ENCODE peak calls at places on chromosomes 5 and 9, in eight cellular contexts. Y is omental fat pad; K is occipital lobe; R is activated CD8-positive, alpha-beta memory T cell treated with anti-CD3 and anti-CD28 coated beads, Interleukin-2, amount 50 U/mL, for 4 hours; L is Ammon's horn; O is AG04450; P is fibroblast of lung; D is GM12891. G is an unnamed sample.

GRCh38 chr5:179536676-179537075 is 13.7 kb upstream of the RUFY1 start:
- DNase-seq in Y (no peak), K (no peak), R (no peak), L (no peak), O (no peak), P (no peak), D (no peak), G (no peak)

GRCh38 chr9:120439147-120439546 is 140.8 kb downstream of the CDK5RAP2 start:
- DNase-seq in Y (no peak), K (no peak), R (no peak), L (no peak), O (no peak), P (peak; percentile 37), D (no peak), G (no peak)

GRCh38 chr9:127360829-127361228 is 36.1 kb upstream of the SLC2A8 start:
- DNase-seq in Y (no peak), K (no peak), R (no peak), L (no peak), O (no peak), P (peak; percentile 63), D (no peak), G (no peak)

GRCh38 chr9:95188459-95188858 is 129.1 kb downstream of the FANCC start:
- DNase-seq in Y (no peak), K (no peak), R (no peak), L (no peak), O (no peak), P (no peak), D (no peak), G (no peak)

GRCh38 chr9:97714435-97714834 is 17.3 kb upstream of the XPA start:
- DNase-seq in Y (no peak), K (no peak), R (no peak), L (no peak), O (no peak), P (peak; percentile 58), D (no peak), G (no peak)

GRCh38 chr9:136685792-136686533 is 1.3 kb downstream of the AGPAT2 start:
- DNase-seq in Y (no peak), K (no peak), R (no peak), L (no peak), O (no peak), P (no peak), D (no peak), G (no peak)

GRCh38 chr5:53262348-53262970 is 152.9 kb upstream of the MOCS2 start:
- DNase-seq in Y (no peak), K (no peak), R (no peak), L (no peak), O (no peak), P (peak; percentile 73), D (no peak), G (no peak)

GRCh38 chr9:128550770-128551651 is 1.4 kb upstream of the SPTAN1 start:
- DNase-seq in Y (no peak), K (peak; percentile 26), R (no peak), L (peak; percentile 78), O (no peak), P (no peak), D (no peak), G (no peak)

GRCh38 chr5:143841446-143841845 is 29.5 kb downstream of the HMHB1 start:
- DNase-seq in Y (no peak), K (no peak), R (no peak), L (no peak), O (no peak), P (no peak), D (no peak), G (no peak)

GRCh38 chr9:108950168-108950567 is 16.0 kb downstream of the ABITRAM start:
- DNase-seq in Y (no peak), K (no peak), R (no peak), L (no peak), O (no peak), P (no peak), D (no peak), G (no peak)

GRCh38 chr9:90368241-90368640 is 274.4 kb downstream of the DIRAS2 start:
- DNase-seq in Y (no peak), K (no peak), R (no peak), L (no peak), O (no peak), P (no peak), D (no peak), G (no peak)

GRCh38 chr5:180116077-180116375 is 44.5 kb upstream of the RNF130 start:
- DNase-seq in Y (no peak), K (no peak), R (no peak), L (no peak), O (no peak), P (no peak), D (no peak), G (no peak)

GRCh38 chr5:150278916-150279315 is 10.7 kb downstream of the CAMK2A start:
- DNase-seq in Y (no peak), K (no peak), R (no peak), L (no peak), O (peak; percentile 74), P (peak; percentile 58), D (no peak), G (no peak)

GRCh38 chr9:31588010-31588409 is 796.4 kb upstream of the ACO1 start:
- DNase-seq in Y (no peak), K (no peak), R (no peak), L (peak; percentile 3), O (no peak), P (no peak), D (no peak), G (no peak)

GRCh38 chr5:172546196-172546595 is 91.9 kb upstream of the SH3PXD2B start:
- DNase-seq in Y (no peak), K (no peak), R (no peak), L (no peak), O (no peak), P (no peak), D (no peak), G (no peak)

GRCh38 chr9:115694014-115694413 is 459.6 kb upstream of the PAPPA start:
- DNase-seq in Y (no peak), K (no peak), R (no peak), L (no peak), O (peak; percentile 78), P (peak; percentile 95), D (no peak), G (peak; percentile 8)

GRCh38 chr5:57531333-57531732 is 48.7 kb upstream of the ACTBL2 start:
- DNase-seq in Y (no peak), K (no peak), R (no peak), L (no peak), O (no peak), P (no peak), D (no peak), G (no peak)

GRCh38 chr5:18236386-18236785 is 602.1 kb downstream of the TAF11L14 start:
- DNase-seq in Y (no peak), K (no peak), R (no peak), L (no peak), O (no peak), P (no peak), D (no peak), G (no peak)

GRCh38 chr9:6930827-6931226 is 173.1 kb downstream of the KDM4C start:
- DNase-seq in Y (no peak), K (no peak), R (no peak), L (no peak), O (no peak), P (peak; percentile 22), D (no peak), G (no peak)

GRCh38 chr9:112331676-112331955 is 1.8 kb downstream of the PTBP3 start:
- DNase-seq in Y (no peak), K (no peak), R (no peak), L (no peak), O (no peak), P (no peak), D (no peak), G (no peak)

GRCh38 chr5:10762178-10762775 is 1.2 kb upstream of the DAP start:
- DNase-seq in Y (no peak), K (no peak), R (no peak), L (peak; percentile 48), O (no peak), P (no peak), D (no peak), G (peak; percentile 39)

GRCh38 chr5:150516011-150516410 is 8.1 kb downstream of the NDST1 start:
- DNase-seq in Y (no peak), K (no peak), R (no peak), L (no peak), O (no peak), P (peak; percentile 42), D (no peak), G (no peak)

GRCh38 chr9:33167949-33168535 is 906 bp upstream of the B4GALT1 start:
- DNase-seq in Y (no peak), K (no peak), R (no peak), L (no peak), O (no peak), P (no peak), D (no peak), G (peak; percentile 33)

GRCh38 chr9:17480966-17481365 is 97.9 kb upstream of the SH3GL2 start:
- DNase-seq in Y (no peak), K (no peak), R (no peak), L (no peak), O (no peak), P (no peak), D (no peak), G (no peak)

GRCh38 chr9:94011134-94011533 is 56.0 kb upstream of the BARX1 start:
- DNase-seq in Y (no peak), K (no peak), R (no peak), L (no peak), O (no peak), P (peak; percentile 11), D (no peak), G (peak; percentile 19)

GRCh38 chr5:56251918-56252553 is 18.9 kb upstream of the ANKRD55 start:
- DNase-seq in Y (no peak), K (no peak), R (no peak), L (no peak), O (no peak), P (peak; percentile 20), D (no peak), G (no peak)

GRCh38 chr9:89422151-89422918 is 75.6 kb downstream of the SEMA4D start:
- DNase-seq in Y (no peak), K (no peak), R (peak; percentile 57), L (no peak), O (peak; percentile 16), P (no peak), D (no peak), G (no peak)

GRCh38 chr5:120942551-120942950 is 478.5 kb downstream of the PRR16 start:
- DNase-seq in Y (no peak), K (no peak), R (no peak), L (no peak), O (no peak), P (peak; percentile 74), D (no peak), G (no peak)